ENCODE peak calls at places on chromosomes 3 and 15, in four cellular contexts. P, C, Z and D are unnamed samples. For H3K9me2, the result is how much of the 10 kb centered on the place peaks cover.

GRCh38 chr3:173584834-173585831 is 187.6 kb downstream of the NLGN1 start:
- DNase-seq in Z (peak), P (no peak), C (peak), D (peak)

GRCh38 chr3:143901105-143901504 is 52.8 kb upstream of the SLC9A9 start:
- DNase-seq in Z (peak), P (no peak), C (no peak), D (peak)

GRCh38 chr3:157096328-157096727 is 63.6 kb downstream of the CCNL1 start:
- DNase-seq in C (no peak), Z (no peak), P (no peak), D (no peak)

GRCh38 chr3:186472466-186473008 is 71.6 kb downstream of the CRYGS start:
- DNase-seq in Z (peak), C (no peak), P (no peak), D (peak)

GRCh38 chr3:98482717-98483482 is 14.6 kb upstream of the OR5K2 start:
- DNase-seq in Z (no peak), C (no peak), P (no peak), D (peak)

GRCh38 chr3:197748597-197749314 is 927 bp upstream of the FYTTD1 start:
- DNase-seq in P (peak), Z (peak), C (no peak), D (no peak)

GRCh38 chr3:110419096-110419495 is 652.5 kb upstream of the NECTIN3 start:
- DNase-seq in P (no peak), Z (peak), C (peak), D (peak)

GRCh38 chr3:183641875-183642274 is 6.5 kb downstream of the KLHL24 start:
- DNase-seq in P (no peak), Z (no peak), C (no peak), D (no peak)

GRCh38 chr3:30688776-30689175 is 82.4 kb downstream of the TGFBR2 start:
- DNase-seq in C (no peak), Z (no peak), P (no peak), D (no peak)

GRCh38 chr15:75693501-75694240 is 19.0 kb downstream of the CSPG4 start:
- DNase-seq in P (no peak), C (no peak), Z (peak), D (no peak)

GRCh38 chr3:38117163-38117716 is 19.7 kb downstream of the ACAA1 start:
- DNase-seq in Z (peak), C (no peak), P (no peak), D (peak)

GRCh38 chr15:100785181-100786138 is 94.2 kb upstream of the ALDH1A3 start:
- DNase-seq in P (no peak), C (no peak), Z (peak), D (no peak)

GRCh38 chr3:125431912-125432587 is 56.9 kb upstream of the ZNF148 start:
- DNase-seq in C (no peak), P (no peak), Z (peak), D (peak)

GRCh38 chr3:20039765-20040475 is at the start of gene KAT2B:
- DNase-seq in C (peak), Z (peak), P (peak), D (peak)

GRCh38 chr3:24951186-24951585 is 456.5 kb upstream of the THRB start:
- DNase-seq in Z (peak), P (no peak), C (no peak), D (no peak)

GRCh38 chr15:70589221-70589620 is 174.1 kb downstream of the UACA start:
- DNase-seq in Z (peak), P (no peak), C (no peak), D (no peak)

GRCh38 chr15:88610756-88611231 is 10.3 kb upstream of the AEN start:
- DNase-seq in P (no peak), C (no peak), Z (no peak), D (no peak)

GRCh38 chr3:186570941-186571643 is 572 bp downstream of the DNAJB11 start:
- DNase-seq in P (no peak), C (no peak), Z (peak), D (no peak)

GRCh38 chr3:179513867-179514266 is 48.9 kb upstream of the ACTL6A start:
- DNase-seq in C (no peak), Z (peak), P (no peak), D (peak)

GRCh38 chr3:143974181-143974876 is 2.7 kb downstream of the DIPK2A start:
- DNase-seq in C (no peak), Z (no peak), P (no peak), D (no peak)

GRCh38 chr3:12980596-12981290 is 92.5 kb downstream of the IQSEC1 start:
- DNase-seq in Z (no peak), P (no peak), C (no peak), D (no peak)

GRCh38 chr3:146646251-146646650 is 41.1 kb upstream of the PLSCR5 start:
- DNase-seq in C (no peak), P (no peak), Z (no peak), D (no peak)

GRCh38 chr15:57158997-57159668 is 217.2 kb upstream of the CGNL1 start:
- DNase-seq in C (no peak), P (no peak), Z (no peak), D (peak)

GRCh38 chr15:90991587-90992285 is 2.6 kb downstream of the PRC1 start:
- DNase-seq in P (no peak), C (no peak), Z (no peak), D (no peak)

GRCh38 chr15:20671665-20672064 is 130.1 kb upstream of the GOLGA6L6 start:
- DNase-seq in P (peak), Z (peak), C (peak), D (no peak)

GRCh38 chr3:52210037-52210436 is 12.1 kb downstream of the ALAS1 start:
- DNase-seq in Z (no peak), P (no peak), C (no peak), D (no peak)

GRCh38 chr3:141940204-141940776 is 63.8 kb downstream of the ATP1B3 start:
- DNase-seq in Z (peak), P (no peak), C (no peak), D (peak)

GRCh38 chr3:13571264-13571663 is 22.3 kb downstream of the FBLN2 start:
- DNase-seq in P (no peak), C (no peak), Z (no peak), D (no peak)

GRCh38 chr15:80403712-80404056 is 498 bp upstream of the ARNT2 start:
- DNase-seq in C (no peak), Z (no peak), P (no peak), D (no peak)
- H3K9ac ChIP-seq in C (peak), Z (peak), P (no peak), D (no peak)

DNA sequence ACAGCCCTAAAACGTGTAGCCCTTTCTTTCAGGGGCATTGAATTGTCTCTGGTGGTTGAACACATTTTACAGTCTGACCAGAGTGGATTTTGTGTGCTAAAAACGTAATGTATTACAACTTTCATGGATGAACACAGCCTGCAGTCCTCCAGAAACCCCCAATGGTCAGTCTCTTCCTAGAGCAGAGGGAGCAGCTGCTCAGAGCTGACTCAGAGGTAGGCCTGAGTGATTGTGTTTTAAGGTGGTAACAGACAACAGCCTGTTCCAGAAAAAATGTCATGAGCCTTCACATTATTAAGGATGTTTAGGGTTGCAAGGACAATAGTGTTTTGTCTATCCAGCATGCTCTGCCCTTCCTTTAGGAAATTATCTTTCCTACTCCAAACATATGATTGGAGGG is 34.5 kb upstream of the CTNNB1 start:
- DNase-seq in Z (no peak), C (no peak), P (no peak), D (no peak)
- H3K9me2 ChIP-seq in Z (under half), C (under half), P (under half), D (under half)

GRCh38 chr3:112539825-112540517 is 21.8 kb downstream of the ATG3 start:
- DNase-seq in C (peak), P (no peak), Z (no peak), D (no peak)
- H3K4me3 ChIP-seq in C (no peak), P (no peak), Z (no peak), D (no peak)

GRCh38 chr3:45387636-45388348 is 584 bp upstream of the LARS2 start:
- DNase-seq in C (peak), P (no peak), Z (no peak), D (no peak)
- H3K9ac ChIP-seq in C (peak), P (peak), Z (peak), D (peak)

GRCh38 chr15:81225161-81225671 is 28.5 kb downstream of the IL16 start:
- DNase-seq in C (no peak), Z (peak), P (no peak), D (no peak)

GRCh38 chr15:81224232-81224631 is 27.6 kb downstream of the IL16 start:
- DNase-seq in P (no peak), C (no peak), Z (no peak), D (no peak)

GRCh38 chr15:81221449-81221848 is 24.8 kb downstream of the IL16 start:
- DNase-seq in Z (peak), P (no peak), C (no peak), D (no peak)

GRCh38 chr15:81223346-81223971 is 26.8 kb downstream of the IL16 start:
- DNase-seq in P (no peak), C (no peak), Z (no peak), D (no peak)

DNA sequence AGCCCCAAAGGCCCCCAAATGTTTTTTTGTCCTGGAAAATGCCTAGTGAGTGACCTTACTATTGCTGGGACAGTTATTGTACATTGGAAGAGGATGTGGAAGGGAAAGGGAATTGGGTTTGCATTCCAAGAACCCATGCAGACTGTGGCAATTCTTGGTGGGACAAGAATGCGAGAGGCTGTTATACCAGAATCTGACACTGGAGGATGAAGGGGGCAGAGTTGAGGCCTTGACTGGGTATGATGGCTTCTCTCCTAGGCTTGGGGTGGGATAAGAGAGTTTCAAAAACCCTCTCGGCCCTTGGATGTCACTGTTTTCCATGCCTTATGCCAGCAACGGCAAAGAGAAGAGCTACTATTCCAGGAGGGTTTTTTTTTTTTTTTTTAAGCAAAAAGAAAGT is 25.3 kb downstream of the IL16 start:
- DNase-seq in P (no peak), C (no peak), Z (no peak), D (no peak)
- H3K9me2 ChIP-seq in P (under half), C (under half), Z (under half), D (under half)

DNA sequence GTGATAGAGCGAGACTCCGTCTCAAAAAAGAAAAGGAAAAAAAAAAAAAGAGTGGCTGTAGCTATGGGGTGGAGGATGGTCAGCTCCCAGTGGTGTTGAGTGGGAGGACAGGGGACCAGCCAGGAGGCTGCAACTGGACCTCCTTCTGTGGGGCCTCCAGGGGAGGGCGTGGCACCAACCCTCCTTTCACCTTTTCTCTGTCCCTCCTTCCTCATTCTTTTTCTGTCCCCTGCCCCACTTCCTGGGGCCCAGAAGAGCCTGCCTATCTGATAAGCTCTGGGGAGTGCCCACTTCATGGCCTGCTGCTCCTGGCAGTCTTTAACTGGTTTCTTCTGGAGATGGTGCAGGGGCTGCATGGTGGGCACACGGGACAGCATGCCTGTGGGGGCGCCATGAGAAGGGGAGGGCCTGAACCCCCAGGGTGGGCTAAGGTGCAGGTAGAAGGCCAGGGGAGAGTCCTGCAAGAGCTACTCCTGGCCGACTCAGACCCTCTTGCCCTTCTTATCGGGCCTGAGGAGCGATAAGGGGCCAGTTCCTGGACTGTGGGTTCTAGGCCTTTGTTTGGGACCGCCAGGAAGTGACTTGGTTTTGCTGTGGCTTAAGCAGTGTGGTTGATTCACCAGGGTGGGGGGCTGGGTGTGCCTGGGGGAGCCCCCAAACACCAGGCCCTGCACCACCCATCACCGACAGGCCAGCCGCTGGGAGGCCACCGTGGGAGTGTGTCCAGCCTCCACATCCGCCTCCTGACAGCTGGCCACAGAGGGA is 49.4 kb upstream of the FLNB start:
- DNase-seq in P (peak), C (no peak), Z (peak), D (peak)
- H3K4me3 ChIP-seq in P (no peak), C (no peak), Z (no peak), D (no peak)

GRCh38 chr3:18344306-18345014 is 80.7 kb downstream of the SATB1 start:
- DNase-seq in P (no peak), Z (no peak), C (no peak), D (no peak)
- H3K9ac ChIP-seq in P (no peak), Z (no peak), C (no peak), D (no peak)

GRCh38 chr3:78360849-78361248 is 1321.0 kb downstream of the ROBO2 start:
- DNase-seq in Z (no peak), C (no peak), P (no peak), D (no peak)
- H3K9me2 ChIP-seq in Z (under half), C (under half), P (under half), D (under half)

DNA sequence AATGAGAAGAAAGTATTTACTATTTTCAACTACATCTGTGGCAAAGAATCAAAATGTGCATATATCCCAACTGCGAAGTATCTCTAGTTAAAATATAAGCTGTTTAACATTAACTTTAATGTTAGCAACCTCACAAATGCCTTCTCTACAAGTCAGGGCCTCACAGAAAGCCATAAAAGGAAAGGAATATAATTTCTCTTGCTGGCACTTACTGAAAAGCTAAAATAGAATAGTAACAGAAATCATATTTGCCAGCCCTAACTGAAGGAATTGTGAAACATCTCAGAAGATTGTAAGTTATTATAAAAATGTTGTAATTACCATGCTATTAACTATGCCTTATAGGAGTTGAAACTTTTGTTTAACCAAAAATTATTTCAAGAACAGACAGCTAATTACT is 65.1 kb upstream of the MBNL1 start:
- DNase-seq in C (no peak), Z (peak), P (no peak), D (no peak)
- H3K4me3 ChIP-seq in C (peak), Z (peak), P (no peak), D (no peak)

GRCh38 chr3:149581248-149581647 is 76.6 kb downstream of the WWTR1 start:
- DNase-seq in Z (peak), P (no peak), C (peak), D (peak)
- H3K9ac ChIP-seq in Z (peak), P (no peak), C (no peak), D (peak)